ENCODE peak calls at places on chromosomes 4 and X, in seven cellular contexts. F is CD4-positive, alpha-beta T cell; K is pancreas; X is mucosa of descending colon; I is endothelial cell; S is cardiac muscle cell; T is fibroblast of the aortic adventitia. N is an unnamed sample.

GRCh38 chr4:98816816-98817215 is 112.1 kb downstream of the EIF4E start:
- DNase-seq in F (no peak), K (no peak), X (no peak), I (no peak), S (no peak), T (no peak), N (no peak)

GRCh38 chr4:119597377-119597776 is 31.2 kb downstream of the PDE5A start:
- DNase-seq in F (no peak), K (no peak), X (no peak), I (no peak), S (no peak), T (no peak), N (no peak)

GRCh38 chr4:83599183-83599582 is 63.3 kb downstream of the GPAT3 start:
- DNase-seq in F (no peak), K (no peak), X (no peak), I (no peak), S (peak; percentile 58), T (peak; percentile 54), N (peak; percentile 2)

GRCh38 chr4:80005863-80006262 is 67.2 kb downstream of the ANTXR2 start:
- DNase-seq in F (no peak), K (no peak), X (no peak), I (no peak), S (no peak), T (peak; percentile 47), N (no peak)

GRCh38 chr4:173025131-173025530 is 143.5 kb upstream of the GALNT7 start:
- DNase-seq in F (no peak), K (peak; percentile 58), X (no peak), I (peak; percentile 31), S (peak; percentile 83), T (peak; percentile 85), N (peak; percentile 72)

GRCh38 chr4:105620640-105621323 is 68.4 kb downstream of the ARHGEF38 start:
- DNase-seq in F (no peak), K (peak; percentile 30), X (no peak), I (no peak), S (peak; percentile 80), T (peak; percentile 66), N (peak; percentile 20)

GRCh38 chrX:152912121-152912520 is 14.3 kb downstream of the ZNF185 start:
- DNase-seq in F (no peak), K (no peak), X (no peak), I (peak; percentile 22), S (no peak), T (no peak), N (no peak)

GRCh38 chr4:101081695-101082369 is 265.5 kb downstream of the PPP3CA start:
- DNase-seq in F (no peak), K (no peak), X (no peak), I (no peak), S (no peak), T (no peak), N (no peak)

GRCh38 chr4:53476232-53477037 is 99.0 kb downstream of the FIP1L1 start:
- DNase-seq in F (no peak), K (no peak), X (no peak), I (no peak), S (peak; percentile 88), T (peak; percentile 99), N (no peak)

GRCh38 chr4:108081251-108081650 is 87.5 kb downstream of the LEF1 start:
- DNase-seq in F (no peak), K (no peak), X (no peak), I (no peak), S (no peak), T (no peak), N (no peak)

GRCh38 chr4:37839426-37839825 is 12.9 kb downstream of the PGM2 start:
- DNase-seq in F (no peak), K (no peak), X (no peak), I (no peak), S (no peak), T (no peak), N (no peak)

GRCh38 chr4:24287096-24287495 is 297.3 kb downstream of the DHX15 start:
- DNase-seq in F (no peak), K (no peak), X (no peak), I (no peak), S (no peak), T (no peak), N (no peak)

GRCh38 chrX:46327229-46328081 is 217.8 kb downstream of the ZNF674 start:
- DNase-seq in F (no peak), K (peak; percentile 31), X (peak; percentile 51), I (peak; percentile 27), S (peak; percentile 55), T (peak; percentile 47), N (peak; percentile 77)

GRCh38 chrX:68175569-68175968 is 257.7 kb downstream of the OPHN1 start:
- DNase-seq in F (no peak), K (no peak), X (no peak), I (no peak), S (peak; percentile 30), T (peak; percentile 69), N (no peak)

GRCh38 chr4:1767770-1768366 is 25.2 kb upstream of the FGFR3 start:
- DNase-seq in F (no peak), K (no peak), X (no peak), I (peak; percentile 72), S (peak; percentile 42), T (peak; percentile 14), N (peak; percentile 75)

GRCh38 chr4:141473026-141473540 is 163.3 kb upstream of the IL15 start:
- DNase-seq in F (no peak), K (no peak), X (no peak), I (no peak), S (no peak), T (peak; percentile 30), N (no peak)

GRCh38 chrX:108582151-108582550 is 142.5 kb downstream of the COL4A5 start:
- DNase-seq in F (no peak), K (no peak), X (no peak), I (no peak), S (no peak), T (no peak), N (no peak)

GRCh38 chr4:155900402-155900801 is 3.1 kb upstream of the TDO2 start:
- DNase-seq in F (no peak), K (no peak), X (no peak), I (no peak), S (peak; percentile 87), T (peak; percentile 83), N (no peak)

GRCh38 chrX:78571849-78572248 is 87.3 kb downstream of the RTL3 start:
- DNase-seq in F (no peak), K (no peak), X (no peak), I (no peak), S (no peak), T (no peak), N (no peak)

GRCh38 chr4:61200195-61200990 is at the start of gene ADGRL3:
- DNase-seq in F (no peak), K (no peak), X (no peak), I (peak; percentile 75), S (peak; percentile 55), T (peak; percentile 1), N (peak; percentile 6)

GRCh38 chr4:150582881-150583286 is 933 bp downstream of the MAB21L2 start:
- DNase-seq in F (no peak), K (no peak), X (peak; percentile 44), I (peak; percentile 37), S (peak; percentile 26), T (no peak), N (no peak)

GRCh38 chrX:133232331-133232730 is 14.2 kb upstream of the TFDP3 start:
- DNase-seq in F (no peak), K (no peak), X (no peak), I (no peak), S (no peak), T (no peak), N (no peak)

GRCh38 chr4:71026086-71026485 is 32.6 kb downstream of the DCK start:
- DNase-seq in F (no peak), K (peak; percentile 25), X (no peak), I (no peak), S (peak; percentile 73), T (peak; percentile 73), N (peak; percentile 6)

GRCh38 chr4:42083816-42084215 is 68.6 kb downstream of the BEND4 start:
- DNase-seq in F (no peak), K (no peak), X (no peak), I (no peak), S (peak; percentile 4), T (no peak), N (no peak)

GRCh38 chr4:174316546-174316945 is 32.8 kb downstream of the CEP44 start:
- DNase-seq in F (no peak), K (no peak), X (no peak), I (no peak), S (no peak), T (no peak), N (no peak)

GRCh38 chr4:111633663-111634266 is 511.5 kb upstream of the FAM241A start:
- DNase-seq in F (no peak), K (no peak), X (no peak), I (no peak), S (no peak), T (no peak), N (no peak)

DNA sequence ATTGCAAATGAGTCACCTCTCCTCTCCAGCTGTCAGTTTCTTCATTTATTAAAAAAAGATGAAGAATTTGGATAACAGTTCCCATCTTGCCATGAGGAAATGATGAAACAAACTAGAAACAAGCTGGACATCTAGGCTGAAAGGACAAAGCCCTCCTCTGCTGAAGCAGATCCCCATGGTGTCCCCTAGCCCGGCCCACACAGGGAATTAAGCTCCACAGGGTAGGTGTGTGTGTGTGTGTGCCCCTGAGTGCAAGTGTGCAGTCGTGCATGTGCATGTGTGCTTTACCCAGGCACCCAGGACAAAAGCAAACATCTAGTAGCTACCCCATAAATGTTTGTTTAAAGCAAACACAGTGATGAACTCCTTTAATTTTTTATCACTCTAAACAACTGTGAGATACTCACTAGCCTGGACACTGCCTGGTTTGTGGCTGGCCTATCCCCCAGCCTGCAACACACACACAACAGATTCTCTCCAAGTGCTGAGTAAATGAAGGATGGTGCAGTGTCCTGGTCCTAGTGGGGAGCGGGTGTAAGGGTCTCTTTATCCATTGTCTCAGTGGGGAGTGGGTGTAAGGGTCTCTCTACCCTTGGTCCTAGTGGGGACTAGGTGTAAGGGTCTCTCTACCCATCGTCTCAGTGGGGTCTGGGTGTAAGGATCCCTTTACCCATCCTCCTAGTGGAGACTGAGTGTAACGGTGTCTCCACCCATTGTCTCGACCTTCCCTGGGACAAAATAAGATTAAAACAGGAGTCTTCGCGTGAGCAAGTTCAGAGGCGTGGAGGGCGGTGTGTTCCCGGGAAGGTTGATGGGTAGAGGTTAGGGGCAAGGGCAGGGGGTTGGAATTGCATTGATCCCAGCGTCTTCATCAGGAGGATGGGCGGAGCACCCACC is 688 bp upstream of the EVC start:
- DNase-seq in F (no peak), K (no peak), X (no peak), I (peak; percentile 8), S (peak; percentile 37), T (peak; percentile 74), N (no peak)
- TF ChIP-seq CTCF in F (no peak), K (no peak), X (no peak), I (peak; percentile 34), S (peak; percentile 53), T (peak; percentile 56), N (no peak)

GRCh38 chr4:103091601-103092223 is 7.9 kb downstream of the BDH2 start:
- DNase-seq in F (no peak), K (no peak), X (no peak), I (peak; percentile 34), S (peak; percentile 74), T (peak; percentile 84), N (peak; percentile 38)
- TF ChIP-seq CTCF in F (peak; percentile 71), K (peak; percentile 43), X (no peak), I (peak; percentile 33), S (peak; percentile 43), T (peak; percentile 54), N (peak; percentile 30)

GRCh38 chr4:124515591-124515990 is 196.9 kb downstream of the ANKRD50 start:
- DNase-seq in F (no peak), K (no peak), X (no peak), I (no peak), S (no peak), T (no peak), N (no peak)
- TF ChIP-seq CTCF in F (no peak), K (no peak), X (no peak), I (no peak), S (no peak), T (no peak), N (no peak)

GRCh38 chr4:76895619-76896018 is 2.3 kb downstream of the SOWAHB start:
- DNase-seq in F (no peak), K (no peak), X (no peak), I (no peak), S (no peak), T (no peak), N (no peak)
- TF ChIP-seq CTCF in F (no peak), K (no peak), X (no peak), I (no peak), S (no peak), T (no peak), N (no peak)

N was measured in Calu3.